ENCODE peak calls at places on chromosome 2, in four cellular contexts. S is HCT116, Z is glutamatergic neuron, O is IMR-90. G is an unnamed sample.

GRCh38 chr2:226644342-226644957 is 155.2 kb downstream of the IRS1 start:
- DNase-seq in Z (no peak), S (no peak), O (peak), G (no peak)

GRCh38 chr2:226093364-226093763 is 693.9 kb downstream of the NYAP2 start:
- DNase-seq in Z (no peak), O (no peak), S (no peak), G (no peak)

GRCh38 chr2:223725494-223725893 is 111.9 kb downstream of the AP1S3 start:
- DNase-seq in S (peak), Z (peak), O (peak), G (no peak)

GRCh38 chr2:45141883-45142866 is 132.9 kb upstream of the SIX2 start:
- DNase-seq in O (no peak), S (no peak), Z (no peak), G (no peak)

GRCh38 chr2:33062665-33063249 is 116.0 kb downstream of the LTBP1 start:
- DNase-seq in Z (no peak), O (peak), S (no peak), G (no peak)

GRCh38 chr2:794554-795244 is 117.5 kb upstream of the TMEM18 start:
- DNase-seq in O (no peak), Z (no peak), S (no peak), G (no peak)

GRCh38 chr2:109447251-109447661 is 166.5 kb downstream of the SEPTIN10 start:
- DNase-seq in S (no peak), O (peak), Z (no peak), G (no peak)

GRCh38 chr2:71646028-71646427 is 192.7 kb downstream of the DYSF start:
- DNase-seq in S (no peak), O (peak), Z (no peak), G (no peak)

GRCh38 chr2:3348771-3349170 is 28.8 kb downstream of the EIPR1 start:
- DNase-seq in S (no peak), O (no peak), Z (peak), G (no peak)

GRCh38 chr2:10136187-10136934 is 13.8 kb downstream of the RRM2 start:
- DNase-seq in O (no peak), S (no peak), Z (no peak), G (peak)

GRCh38 chr2:203543898-203544328 is 8.8 kb upstream of the RAPH1 start:
- DNase-seq in S (no peak), Z (no peak), O (no peak), G (no peak)

GRCh38 chr2:98503481-98504096 is 58.9 kb downstream of the INPP4A start:
- DNase-seq in O (peak), Z (no peak), S (no peak), G (no peak)

GRCh38 chr2:109185338-109185737 is 56.3 kb downstream of the SH3RF3 start:
- DNase-seq in Z (no peak), O (peak), S (no peak), G (no peak)

GRCh38 chr2:182499706-182500470 is 73.1 kb upstream of the PDE1A start:
- DNase-seq in Z (peak), S (no peak), O (peak), G (no peak)

GRCh38 chr2:101805146-101806088 is 107.9 kb downstream of the MAP4K4 start:
- DNase-seq in O (peak), S (no peak), Z (no peak), G (no peak)

GRCh38 chr2:110180036-110180435 is 24.8 kb downstream of the NPHP1 start:
- DNase-seq in Z (no peak), O (no peak), S (no peak), G (no peak)

DNA sequence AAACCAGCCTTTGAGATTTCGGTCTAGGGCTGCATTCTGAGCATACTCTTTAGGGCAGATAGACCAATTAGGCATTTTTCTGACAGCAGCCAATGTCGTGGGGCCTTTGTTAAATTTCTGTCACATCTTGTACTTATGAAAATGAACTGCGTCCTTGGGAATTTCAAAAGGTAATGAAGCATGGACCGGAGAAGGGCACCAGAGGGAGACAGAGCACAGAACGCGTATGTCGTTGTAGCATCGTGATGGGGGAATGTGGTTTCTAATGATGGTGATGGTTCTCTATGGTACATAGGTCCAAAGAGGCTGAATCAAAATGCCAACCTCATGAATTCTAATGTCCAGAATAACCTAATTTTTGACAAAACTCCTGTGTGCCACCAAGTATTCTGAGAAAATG is 483.9 kb upstream of the CRIM1 start:
- DNase-seq in O (no peak), S (peak), Z (no peak), G (no peak)
- TF ChIP-seq CTCF in O (no peak), S (peak), Z (no peak), G (no peak)

GRCh38 chr2:197848602-197849001 is 44.2 kb downstream of the PLCL1 start:
- DNase-seq in O (no peak), S (no peak), Z (no peak), G (no peak)

GRCh38 chr2:197853549-197853948 is 49.2 kb downstream of the PLCL1 start:
- DNase-seq in O (no peak), Z (no peak), S (no peak), G (no peak)

GRCh38 chr2:197852127-197852526 is 47.7 kb downstream of the PLCL1 start:
- DNase-seq in Z (no peak), S (no peak), O (no peak), G (no peak)

GRCh38 chr2:197850882-197851281 is 46.5 kb downstream of the PLCL1 start:
- DNase-seq in S (no peak), O (peak), Z (no peak), G (no peak)

DNA sequence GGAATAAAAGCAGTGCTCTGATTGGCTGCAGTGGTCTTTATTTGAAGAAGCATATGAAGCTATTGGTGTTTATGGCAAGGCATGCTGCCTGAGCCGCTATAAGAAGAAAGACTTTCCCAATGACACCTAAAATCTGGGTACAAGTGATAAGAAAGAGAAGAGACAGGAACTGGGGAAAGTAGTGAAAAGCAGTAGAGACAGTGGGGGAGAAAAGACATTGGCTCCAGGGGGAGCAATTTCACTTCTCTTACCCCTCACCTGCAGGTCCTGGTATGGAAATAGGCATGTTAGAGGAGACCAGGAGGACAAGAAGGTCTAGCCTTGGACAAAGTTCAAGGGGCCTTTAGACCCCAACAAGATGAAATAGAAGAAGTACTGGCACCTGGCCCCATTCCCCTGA is 47.1 kb downstream of the PLCL1 start:
- DNase-seq in Z (no peak), O (peak), S (no peak), G (peak)
- TF ChIP-seq CTCF in Z (no peak), O (peak), S (no peak), G (peak)

GRCh38 chr2:237865623-237866041 is 6.2 kb downstream of the RAMP1 start:
- DNase-seq in O (no peak), Z (no peak), S (no peak), G (no peak)
- TF ChIP-seq CTCF in O (peak), Z (no peak), S (no peak), G (no peak)

GRCh38 chr2:31067259-31067658 is 71.0 kb downstream of the GALNT14 start:
- DNase-seq in O (no peak), Z (no peak), S (no peak), G (no peak)
- TF ChIP-seq CTCF in O (peak), Z (no peak), S (no peak), G (no peak)

GRCh38 chr2:104318001-104318555 is 535.8 kb upstream of the POU3F3 start:
- DNase-seq in O (no peak), S (no peak), Z (no peak), G (no peak)

GRCh38 chr2:104312684-104313083 is 541.2 kb upstream of the POU3F3 start:
- DNase-seq in Z (peak), S (no peak), O (no peak), G (no peak)
- TF ChIP-seq CTCF in Z (no peak), S (no peak), O (no peak), G (no peak)

GRCh38 chr2:238106698-238107524 is 6.8 kb downstream of the ESPNL start:
- DNase-seq in O (no peak), Z (peak), S (no peak), G (no peak)
- TF ChIP-seq CTCF in O (peak), Z (no peak), S (peak), G (no peak)